ENCODE peak calls at places on chromosomes 6 and 20, in six cellular contexts. One of them, this sample, is unnamed.

GRCh38 chr20:44279228-44279627 is 31.8 kb downstream of the FITM2 start:
- DNase-seq in mesendoderm: no peak
- DNase-seq in IMR-90: peak; percentile 79
- DNase-seq in H1: no peak
- DNase-seq in trophoblast cell: no peak
- DNase-seq in neuronal stem cell: no peak
- DNase-seq in this sample: no peak

GRCh38 chr6:6798430-6798829 is 209.9 kb downstream of the LY86 start:
- DNase-seq in neuronal stem cell: no peak
- DNase-seq in mesendoderm: no peak
- DNase-seq in trophoblast cell: no peak
- DNase-seq in H1: no peak
- DNase-seq in IMR-90: no peak
- DNase-seq in this sample: no peak

GRCh38 chr6:8229913-8230312 is 127.6 kb upstream of the EEF1E1 start:
- DNase-seq in mesendoderm: peak; percentile 92
- DNase-seq in H1: peak; percentile 39
- DNase-seq in trophoblast cell: no peak
- DNase-seq in IMR-90: no peak
- DNase-seq in neuronal stem cell: no peak
- DNase-seq in this sample: no peak

GRCh38 chr6:151495380-151495779 is 1.6 kb downstream of the CCDC170 start:
- DNase-seq in trophoblast cell: no peak
- DNase-seq in neuronal stem cell: no peak
- DNase-seq in mesendoderm: no peak
- DNase-seq in H1: no peak
- DNase-seq in IMR-90: no peak
- DNase-seq in this sample: no peak

GRCh38 chr6:48111143-48111506 is at the start of gene PTCHD4:
- DNase-seq in IMR-90: peak; percentile 48
- DNase-seq in H1: peak; percentile 7
- DNase-seq in trophoblast cell: peak; percentile 22
- DNase-seq in neuronal stem cell: no peak
- DNase-seq in mesendoderm: peak; percentile 75
- DNase-seq in this sample: peak; percentile 73

GRCh38 chr6:170235726-170236125 is 55.2 kb downstream of the DLL1 start:
- DNase-seq in trophoblast cell: no peak
- DNase-seq in mesendoderm: no peak
- DNase-seq in H1: no peak
- DNase-seq in IMR-90: no peak
- DNase-seq in neuronal stem cell: peak; percentile 79
- DNase-seq in this sample: no peak

GRCh38 chr6:170224694-170225660 is 65.9 kb downstream of the DLL1 start:
- DNase-seq in neuronal stem cell: no peak
- DNase-seq in mesendoderm: peak; percentile 49
- DNase-seq in IMR-90: peak; percentile 44
- DNase-seq in H1: no peak
- DNase-seq in trophoblast cell: peak; percentile 97
- DNase-seq in this sample: peak; percentile 10

GRCh38 chr6:116412270-116412669 is 41.5 kb downstream of the DSE start:
- DNase-seq in trophoblast cell: no peak
- DNase-seq in H1: no peak
- DNase-seq in neuronal stem cell: no peak
- DNase-seq in mesendoderm: peak; percentile 17
- DNase-seq in IMR-90: no peak
- DNase-seq in this sample: no peak

GRCh38 chr6:104596091-104596490 is 263.6 kb downstream of the HACE1 start:
- DNase-seq in H1: no peak
- DNase-seq in trophoblast cell: no peak
- DNase-seq in IMR-90: no peak
- DNase-seq in neuronal stem cell: no peak
- DNase-seq in mesendoderm: no peak
- DNase-seq in this sample: no peak

GRCh38 chr6:169921227-169921626 is 169.8 kb downstream of the ERMARD start:
- DNase-seq in H1: no peak
- DNase-seq in IMR-90: no peak
- DNase-seq in trophoblast cell: no peak
- DNase-seq in mesendoderm: no peak
- DNase-seq in neuronal stem cell: no peak
- DNase-seq in this sample: no peak

GRCh38 chr20:24144371-24144770 is 155.8 kb upstream of the GGTLC1 start:
- DNase-seq in mesendoderm: no peak
- DNase-seq in IMR-90: no peak
- DNase-seq in trophoblast cell: no peak
- DNase-seq in neuronal stem cell: no peak
- DNase-seq in H1: no peak
- DNase-seq in this sample: no peak

GRCh38 chr6:151690768-151691562 is 116.5 kb upstream of the ESR1 start:
- DNase-seq in trophoblast cell: no peak
- DNase-seq in IMR-90: no peak
- DNase-seq in mesendoderm: no peak
- DNase-seq in neuronal stem cell: no peak
- DNase-seq in H1: no peak
- DNase-seq in this sample: no peak

GRCh38 chr6:9292975-9293374 is 857.6 kb upstream of the SLC35B3 start:
- DNase-seq in mesendoderm: no peak
- DNase-seq in H1: no peak
- DNase-seq in IMR-90: peak; percentile 16
- DNase-seq in trophoblast cell: no peak
- DNase-seq in neuronal stem cell: no peak
- DNase-seq in this sample: no peak

GRCh38 chr6:30093951-30094350 is 18.4 kb upstream of the RNF39 start:
- DNase-seq in H1: no peak
- DNase-seq in trophoblast cell: no peak
- DNase-seq in IMR-90: no peak
- DNase-seq in neuronal stem cell: no peak
- DNase-seq in mesendoderm: no peak
- DNase-seq in this sample: no peak

GRCh38 chr6:36657265-36657664 is 21.2 kb upstream of the CDKN1A start:
- DNase-seq in mesendoderm: no peak
- DNase-seq in IMR-90: no peak
- DNase-seq in trophoblast cell: no peak
- DNase-seq in H1: no peak
- DNase-seq in neuronal stem cell: no peak
- DNase-seq in this sample: no peak

GRCh38 chr6:15714658-15715057 is 51.8 kb upstream of the DTNBP1 start:
- DNase-seq in trophoblast cell: no peak
- DNase-seq in H1: no peak
- DNase-seq in neuronal stem cell: no peak
- DNase-seq in mesendoderm: no peak
- DNase-seq in IMR-90: no peak
- DNase-seq in this sample: no peak

GRCh38 chr6:8825726-8826125 is 390.4 kb upstream of the SLC35B3 start:
- DNase-seq in IMR-90: no peak
- DNase-seq in H1: no peak
- DNase-seq in neuronal stem cell: no peak
- DNase-seq in mesendoderm: no peak
- DNase-seq in trophoblast cell: no peak
- DNase-seq in this sample: no peak

GRCh38 chr20:46242390-46242789 is 65.9 kb downstream of the CDH22 start:
- DNase-seq in H1: no peak
- DNase-seq in IMR-90: no peak
- DNase-seq in mesendoderm: no peak
- DNase-seq in trophoblast cell: no peak
- DNase-seq in neuronal stem cell: no peak
- DNase-seq in this sample: no peak

GRCh38 chr20:10006461-10006860 is 28.3 kb upstream of the ANKEF1 start:
- DNase-seq in neuronal stem cell: no peak
- DNase-seq in mesendoderm: no peak
- DNase-seq in trophoblast cell: no peak
- DNase-seq in H1: no peak
- DNase-seq in IMR-90: no peak
- DNase-seq in this sample: no peak

GRCh38 chr6:109801794-109802193 is 110.7 kb downstream of the FIG4 start:
- DNase-seq in mesendoderm: peak; percentile 85
- DNase-seq in trophoblast cell: no peak
- DNase-seq in IMR-90: no peak
- DNase-seq in neuronal stem cell: no peak
- DNase-seq in H1: no peak
- DNase-seq in this sample: no peak

GRCh38 chr6:123925360-123925759 is 121.7 kb downstream of the NKAIN2 start:
- DNase-seq in trophoblast cell: no peak
- DNase-seq in mesendoderm: no peak
- DNase-seq in H1: no peak
- DNase-seq in IMR-90: peak; percentile 16
- DNase-seq in neuronal stem cell: no peak
- DNase-seq in this sample: no peak

GRCh38 chr6:26595669-26596269 is 984 bp upstream of the ABT1 start:
- DNase-seq in H1: peak; percentile 83
- DNase-seq in trophoblast cell: peak; percentile 96
- DNase-seq in mesendoderm: peak; percentile 98
- DNase-seq in neuronal stem cell: peak; percentile 91
- DNase-seq in IMR-90: peak; percentile 84
- DNase-seq in this sample: peak; percentile 90

GRCh38 chr6:57265755-57266221 is 43.7 kb upstream of the RAB23 start:
- DNase-seq in IMR-90: peak; percentile 72
- DNase-seq in H1: no peak
- DNase-seq in trophoblast cell: no peak
- DNase-seq in mesendoderm: no peak
- DNase-seq in neuronal stem cell: no peak
- DNase-seq in this sample: peak; percentile 59

DNA sequence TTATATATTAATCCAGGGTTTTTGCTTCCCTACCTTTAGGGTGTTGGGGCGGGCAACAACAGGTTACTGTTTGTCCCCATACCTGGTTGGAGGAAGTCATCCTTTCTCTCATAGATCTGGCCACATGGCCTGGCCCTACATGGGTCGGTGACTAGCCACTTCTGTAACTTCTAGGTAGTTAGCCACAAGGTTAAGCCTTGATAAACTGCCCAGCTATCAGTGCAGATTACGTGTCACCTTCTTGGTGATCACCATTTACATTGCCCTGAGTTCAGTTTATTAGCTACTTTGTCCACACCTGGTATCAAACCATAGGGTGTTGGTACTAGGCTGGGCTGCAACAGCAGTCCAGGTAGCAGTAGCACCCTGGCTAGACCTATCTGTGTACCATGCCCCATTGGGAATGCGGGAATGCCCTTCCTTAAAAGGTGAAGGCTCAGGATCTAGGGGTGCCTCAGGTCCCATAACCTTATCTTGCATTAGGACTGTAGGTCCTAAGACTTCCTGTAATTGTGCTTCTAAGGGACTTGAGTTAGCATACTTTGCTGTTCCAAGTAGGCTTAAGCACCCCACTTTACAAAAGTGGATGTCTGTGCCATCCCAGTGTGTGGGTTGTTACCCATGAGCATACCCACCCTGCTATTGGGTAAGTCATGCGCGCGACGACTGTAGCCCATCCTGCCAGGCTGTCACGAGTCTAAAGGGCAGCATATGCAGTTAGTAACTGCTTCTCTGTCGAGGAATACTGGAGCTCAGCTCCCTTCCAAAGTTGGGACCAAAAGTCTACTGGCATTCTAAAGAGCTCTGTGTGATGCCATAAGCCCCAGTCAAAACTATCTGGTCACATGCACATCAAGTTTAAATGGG is 5.2 kb downstream of the ZKSCAN3 start:
- DNase-seq in IMR-90: no peak
- DNase-seq in mesendoderm: no peak
- DNase-seq in neuronal stem cell: no peak
- DNase-seq in H1: no peak
- DNase-seq in trophoblast cell: no peak
- DNase-seq in this sample: peak; percentile 1
- H2BK5ac ChIP-seq in IMR-90: no peak overlapping the region
- H2BK5ac ChIP-seq in mesendoderm: no peak overlapping the region
- H2BK5ac ChIP-seq in neuronal stem cell: no peak overlapping the region
- H2BK5ac ChIP-seq in H1: no peak overlapping the region
- H2BK5ac ChIP-seq in trophoblast cell: no peak overlapping the region
- H2BK5ac ChIP-seq in this sample: no peak overlapping the region

GRCh38 chr6:45584127-45584526 is 206.4 kb upstream of the SUPT3H start:
- DNase-seq in IMR-90: no peak
- DNase-seq in H1: no peak
- DNase-seq in trophoblast cell: no peak
- DNase-seq in mesendoderm: no peak
- DNase-seq in neuronal stem cell: no peak
- DNase-seq in this sample: no peak
- H3K4me3 ChIP-seq in IMR-90: no peak overlapping the region
- H3K4me3 ChIP-seq in H1: no peak overlapping the region
- H3K4me3 ChIP-seq in trophoblast cell: no peak overlapping the region
- H3K4me3 ChIP-seq in mesendoderm: no peak overlapping the region
- H3K4me3 ChIP-seq in neuronal stem cell: no peak overlapping the region
- H3K4me3 ChIP-seq in this sample: no peak overlapping the region

GRCh38 chr6:52995913-52996685 is 1.0 kb upstream of the GSTA4 start:
- DNase-seq in IMR-90: peak; percentile 91
- DNase-seq in neuronal stem cell: peak; percentile 56
- DNase-seq in trophoblast cell: peak; percentile 84
- DNase-seq in mesendoderm: peak; percentile 96
- DNase-seq in H1: peak; percentile 47
- DNase-seq in this sample: peak; percentile 89

GRCh38 chr6:52994789-52995078 is 350 bp downstream of the GSTA4 start:
- DNase-seq in trophoblast cell: no peak
- DNase-seq in H1: no peak
- DNase-seq in mesendoderm: no peak
- DNase-seq in IMR-90: peak; percentile 8
- DNase-seq in neuronal stem cell: no peak
- DNase-seq in this sample: no peak

GRCh38 chr6:52992980-52993379 is 2.1 kb downstream of the GSTA4 start:
- DNase-seq in H1: no peak
- DNase-seq in neuronal stem cell: no peak
- DNase-seq in IMR-90: peak; percentile 81
- DNase-seq in mesendoderm: no peak
- DNase-seq in trophoblast cell: no peak
- DNase-seq in this sample: peak; percentile 42

GRCh38 chr6:52993461-52993860 is 1.6 kb downstream of the GSTA4 start:
- DNase-seq in IMR-90: no peak
- DNase-seq in mesendoderm: no peak
- DNase-seq in trophoblast cell: no peak
- DNase-seq in neuronal stem cell: no peak
- DNase-seq in H1: no peak
- DNase-seq in this sample: peak; percentile 18

DNA sequence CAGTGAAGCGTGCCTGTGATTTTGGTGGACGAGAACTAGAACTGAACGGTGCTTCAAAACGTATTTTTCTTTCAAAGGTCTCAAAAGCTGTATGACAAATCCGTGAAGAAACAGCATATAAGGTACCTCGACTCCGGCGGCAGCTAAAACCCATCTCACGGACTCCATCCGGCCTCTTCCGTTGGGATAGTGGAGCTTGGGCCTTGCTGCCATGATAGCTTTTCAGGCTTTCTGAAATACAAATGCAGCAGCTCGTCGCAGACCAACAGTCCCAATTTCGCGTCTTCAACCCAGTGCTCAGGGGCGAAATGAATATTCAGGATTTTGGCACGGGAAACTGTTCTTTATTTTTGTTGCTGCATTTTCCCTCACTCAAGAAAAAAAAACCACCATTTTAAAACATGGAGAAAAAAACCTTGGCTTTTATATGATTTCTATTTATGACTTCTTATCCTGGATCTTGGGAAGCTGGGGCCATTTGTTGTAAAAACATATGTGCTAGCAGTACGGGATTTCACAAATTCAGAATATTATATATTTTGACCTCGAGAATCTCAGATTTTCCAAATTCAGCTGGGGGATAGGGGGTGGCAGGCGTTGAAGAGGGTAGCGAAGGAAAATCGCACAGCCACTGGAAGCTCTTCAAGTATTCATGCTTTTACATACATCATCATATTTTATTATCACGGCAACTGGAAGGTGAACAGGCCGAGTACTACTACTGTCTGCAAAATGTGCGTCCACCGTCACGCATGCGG is 874 bp downstream of the GSTA4 start:
- DNase-seq in IMR-90: peak; percentile 51
- DNase-seq in mesendoderm: peak; percentile 59
- DNase-seq in H1: no peak
- DNase-seq in neuronal stem cell: peak; percentile 24
- DNase-seq in trophoblast cell: no peak
- DNase-seq in this sample: peak; percentile 57
- H2BK5ac ChIP-seq in IMR-90: peak overlapping the region; percentile 81
- H2BK5ac ChIP-seq in mesendoderm: peak overlapping the region; percentile 30
- H2BK5ac ChIP-seq in H1: peak overlapping the region; percentile 90
- H2BK5ac ChIP-seq in neuronal stem cell: peak overlapping the region; percentile 88
- H2BK5ac ChIP-seq in trophoblast cell: peak overlapping the region; percentile 56
- H2BK5ac ChIP-seq in this sample: peak overlapping the region; percentile 31

GRCh38 chr6:1312193-1312443 is 220 bp downstream of the FOXQ1 start:
- DNase-seq in trophoblast cell: no peak
- DNase-seq in neuronal stem cell: no peak
- DNase-seq in IMR-90: no peak
- DNase-seq in H1: no peak
- DNase-seq in mesendoderm: peak; percentile 29
- DNase-seq in this sample: peak; percentile 36
- H3K4me3 ChIP-seq in trophoblast cell: peak overlapping the region; percentile 52
- H3K4me3 ChIP-seq in neuronal stem cell: peak overlapping the region; percentile 26
- H3K4me3 ChIP-seq in IMR-90: peak overlapping the region; percentile 37
- H3K4me3 ChIP-seq in H1: peak overlapping the region; percentile 61
- H3K4me3 ChIP-seq in mesendoderm: no peak overlapping the region
- H3K4me3 ChIP-seq in this sample: peak overlapping the region; percentile 79

This sample was measured in mesenchymal stem cell.